ENCODE peak calls at places on chromosomes 3 and 15, in six cellular contexts. One of them, this sample, is unnamed.

GRCh38 chr15:98076021-98076816 is 115.7 kb downstream of the ARRDC4 start:
- DNase-seq in fibroblast of mammary gland: peak; percentile 30
- DNase-seq in IMR-90: no peak
- DNase-seq in fibroblast of lung: peak; percentile 1
- DNase-seq in cardiac muscle cell: no peak
- DNase-seq in kidney: peak; percentile 77
- DNase-seq in this sample: no peak

GRCh38 chr3:72426618-72427397 is 421.4 kb downstream of the SHQ1 start:
- DNase-seq in fibroblast of lung: no peak
- DNase-seq in cardiac muscle cell: peak; percentile 11
- DNase-seq in IMR-90: no peak
- DNase-seq in kidney: no peak
- DNase-seq in fibroblast of mammary gland: no peak
- DNase-seq in this sample: no peak

GRCh38 chr3:16177962-16178627 is 3.6 kb downstream of the GALNT15 start:
- DNase-seq in cardiac muscle cell: peak; percentile 93
- DNase-seq in fibroblast of mammary gland: peak; percentile 92
- DNase-seq in IMR-90: peak; percentile 86
- DNase-seq in kidney: peak; percentile 91
- DNase-seq in fibroblast of lung: peak; percentile 87
- DNase-seq in this sample: peak; percentile 39

GRCh38 chr3:64341355-64341754 is 116.1 kb upstream of the PRICKLE2 start:
- DNase-seq in fibroblast of mammary gland: peak; percentile 82
- DNase-seq in cardiac muscle cell: no peak
- DNase-seq in IMR-90: peak; percentile 56
- DNase-seq in fibroblast of lung: no peak
- DNase-seq in kidney: no peak
- DNase-seq in this sample: no peak

GRCh38 chr3:72334681-72335457 is 513.4 kb downstream of the SHQ1 start:
- DNase-seq in fibroblast of lung: no peak
- DNase-seq in cardiac muscle cell: no peak
- DNase-seq in kidney: no peak
- DNase-seq in IMR-90: no peak
- DNase-seq in fibroblast of mammary gland: no peak
- DNase-seq in this sample: no peak

GRCh38 chr3:114079761-114080160 is 23.2 kb downstream of the QTRT2 start:
- DNase-seq in fibroblast of lung: peak; percentile 6
- DNase-seq in fibroblast of mammary gland: peak; percentile 6
- DNase-seq in cardiac muscle cell: peak; percentile 46
- DNase-seq in kidney: no peak
- DNase-seq in IMR-90: peak; percentile 72
- DNase-seq in this sample: no peak

GRCh38 chr15:72365844-72366243 is 10.0 kb downstream of the HEXA start:
- DNase-seq in cardiac muscle cell: no peak
- DNase-seq in IMR-90: no peak
- DNase-seq in kidney: no peak
- DNase-seq in fibroblast of lung: no peak
- DNase-seq in fibroblast of mammary gland: no peak
- DNase-seq in this sample: no peak

GRCh38 chr3:35597490-35597889 is 41.8 kb upstream of the ARPP21 start:
- DNase-seq in kidney: no peak
- DNase-seq in cardiac muscle cell: no peak
- DNase-seq in fibroblast of mammary gland: no peak
- DNase-seq in IMR-90: no peak
- DNase-seq in fibroblast of lung: no peak
- DNase-seq in this sample: no peak

GRCh38 chr3:176967525-176967924 is 229.8 kb downstream of the TBL1XR1 start:
- DNase-seq in cardiac muscle cell: no peak
- DNase-seq in IMR-90: peak; percentile 22
- DNase-seq in fibroblast of mammary gland: no peak
- DNase-seq in fibroblast of lung: no peak
- DNase-seq in kidney: no peak
- DNase-seq in this sample: no peak

GRCh38 chr3:46145147-46145546 is 63.0 kb downstream of the CCR1 start:
- DNase-seq in kidney: no peak
- DNase-seq in cardiac muscle cell: no peak
- DNase-seq in fibroblast of mammary gland: no peak
- DNase-seq in fibroblast of lung: no peak
- DNase-seq in IMR-90: no peak
- DNase-seq in this sample: no peak

GRCh38 chr15:95300958-95301357 is 1029.5 kb upstream of the NR2F2 start:
- DNase-seq in kidney: no peak
- DNase-seq in IMR-90: peak; percentile 64
- DNase-seq in fibroblast of lung: no peak
- DNase-seq in fibroblast of mammary gland: peak; percentile 54
- DNase-seq in cardiac muscle cell: peak; percentile 79
- DNase-seq in this sample: no peak

GRCh38 chr3:181006541-181006940 is 17.0 kb upstream of the DNAJC19 start:
- DNase-seq in IMR-90: peak; percentile 4
- DNase-seq in fibroblast of lung: no peak
- DNase-seq in cardiac muscle cell: no peak
- DNase-seq in fibroblast of mammary gland: no peak
- DNase-seq in kidney: no peak
- DNase-seq in this sample: no peak
- TF ChIP-seq CTCF in IMR-90: no peak
- TF ChIP-seq CTCF in fibroblast of lung: no peak
- TF ChIP-seq CTCF in cardiac muscle cell: no peak
- TF ChIP-seq CTCF in fibroblast of mammary gland: no peak
- TF ChIP-seq CTCF in kidney: no peak
- TF ChIP-seq CTCF in this sample: no peak

DNA sequence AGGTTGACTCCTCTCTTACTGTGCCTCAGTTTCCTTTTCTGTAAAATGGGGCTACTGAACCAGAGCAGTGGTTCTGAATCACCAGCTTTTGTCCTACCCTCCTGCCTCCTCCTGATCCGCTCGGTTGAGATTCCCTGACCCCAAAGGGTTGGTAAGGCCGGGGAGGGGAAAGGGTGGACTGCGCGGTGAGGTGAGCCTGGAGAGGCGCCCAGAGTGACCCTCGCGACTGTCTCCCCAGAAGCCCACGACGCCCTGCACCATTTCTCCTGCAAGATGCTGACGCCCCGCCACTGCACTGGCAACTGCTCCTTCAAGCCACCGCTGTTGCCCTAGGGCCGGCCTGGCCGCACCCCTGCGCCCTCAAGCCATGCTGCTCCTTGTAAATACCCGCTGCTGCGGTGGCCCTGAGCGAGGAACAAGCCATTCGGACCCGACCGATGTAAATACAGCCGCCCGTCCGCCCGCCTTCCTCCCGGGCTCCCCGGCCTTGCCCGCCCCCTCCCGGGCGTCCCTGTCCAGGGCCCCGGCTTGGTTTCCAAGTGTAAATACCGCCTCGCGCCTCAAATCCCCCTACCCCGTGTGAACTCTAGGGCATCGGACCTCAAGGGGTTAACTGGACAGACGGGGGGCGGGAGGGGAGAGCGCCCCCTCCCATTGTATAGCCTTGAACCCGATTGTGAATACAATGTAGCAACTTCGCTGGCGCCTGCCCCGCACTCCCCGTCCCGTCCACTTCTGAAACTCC is 6.2 kb downstream of the RNU6-1 start:
- DNase-seq in cardiac muscle cell: peak; percentile 47
- DNase-seq in IMR-90: no peak
- DNase-seq in fibroblast of lung: no peak
- DNase-seq in kidney: peak; percentile 79
- DNase-seq in fibroblast of mammary gland: no peak
- DNase-seq in this sample: peak; percentile 41
- TF ChIP-seq CTCF in cardiac muscle cell: peak; percentile 49
- TF ChIP-seq CTCF in IMR-90: peak; percentile 55
- TF ChIP-seq CTCF in fibroblast of lung: peak; percentile 39
- TF ChIP-seq CTCF in kidney: peak; percentile 4
- TF ChIP-seq CTCF in fibroblast of mammary gland: peak; percentile 39
- TF ChIP-seq CTCF in this sample: no peak

GRCh38 chr3:159818399-159818798 is 170.2 kb upstream of the IL12A start:
- DNase-seq in fibroblast of lung: no peak
- DNase-seq in kidney: no peak
- DNase-seq in IMR-90: no peak
- DNase-seq in fibroblast of mammary gland: no peak
- DNase-seq in cardiac muscle cell: no peak
- DNase-seq in this sample: no peak
- TF ChIP-seq CTCF in fibroblast of lung: no peak
- TF ChIP-seq CTCF in kidney: no peak
- TF ChIP-seq CTCF in IMR-90: peak; percentile 18
- TF ChIP-seq CTCF in fibroblast of mammary gland: no peak
- TF ChIP-seq CTCF in cardiac muscle cell: no peak
- TF ChIP-seq CTCF in this sample: no peak

GRCh38 chr15:37038716-37039106 is 61.6 kb downstream of the MEIS2 start:
- DNase-seq in IMR-90: no peak
- DNase-seq in cardiac muscle cell: no peak
- DNase-seq in fibroblast of mammary gland: no peak
- DNase-seq in fibroblast of lung: no peak
- DNase-seq in kidney: no peak
- DNase-seq in this sample: no peak
- TF ChIP-seq CTCF in IMR-90: no peak
- TF ChIP-seq CTCF in cardiac muscle cell: no peak
- TF ChIP-seq CTCF in fibroblast of mammary gland: no peak
- TF ChIP-seq CTCF in fibroblast of lung: no peak
- TF ChIP-seq CTCF in kidney: no peak
- TF ChIP-seq CTCF in this sample: no peak

GRCh38 chr3:57555738-57556458 is at the start of gene PDE12:
- DNase-seq in fibroblast of lung: peak; percentile 96
- DNase-seq in kidney: peak; percentile 95
- DNase-seq in IMR-90: peak; percentile 91
- DNase-seq in fibroblast of mammary gland: peak; percentile 91
- DNase-seq in cardiac muscle cell: peak; percentile 92
- DNase-seq in this sample: peak; percentile 77
- TF ChIP-seq CTCF in fibroblast of lung: no peak
- TF ChIP-seq CTCF in kidney: no peak
- TF ChIP-seq CTCF in IMR-90: no peak
- TF ChIP-seq CTCF in fibroblast of mammary gland: no peak
- TF ChIP-seq CTCF in cardiac muscle cell: no peak
- TF ChIP-seq CTCF in this sample: no peak

DNA sequence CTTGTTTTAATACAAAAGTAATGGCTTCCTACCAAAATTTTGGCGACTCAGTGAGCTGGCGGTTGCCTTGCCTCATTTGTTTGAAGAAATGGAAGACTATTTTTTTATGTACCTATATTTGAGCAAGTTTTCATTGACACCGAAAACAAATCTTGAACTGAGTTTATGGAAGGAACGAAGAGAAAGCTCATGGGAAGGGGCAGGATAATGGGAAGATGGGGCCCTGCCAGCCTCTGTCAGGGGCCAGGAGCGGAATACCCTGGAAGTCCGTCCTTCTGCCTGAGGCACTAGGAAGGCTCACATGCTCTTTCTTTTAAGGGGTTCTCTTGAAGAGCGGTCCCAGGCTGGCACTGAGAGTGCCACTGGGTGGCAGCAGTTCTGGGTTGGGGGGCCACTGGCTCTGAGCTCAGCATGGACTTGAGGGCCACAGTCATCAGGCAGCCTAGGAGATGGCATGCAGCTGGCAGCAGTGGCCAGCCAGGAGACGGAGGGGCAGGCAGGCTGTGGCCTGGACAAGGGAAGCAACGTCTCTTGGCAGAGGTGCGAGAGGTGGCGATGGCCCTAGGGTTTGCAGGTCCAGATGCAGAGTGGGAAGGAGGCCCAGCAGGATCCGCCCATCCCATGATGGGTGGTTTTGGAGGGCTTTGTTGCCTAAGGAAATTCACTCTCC is 41.6 kb downstream of the ISG20 start:
- DNase-seq in IMR-90: no peak
- DNase-seq in fibroblast of mammary gland: no peak
- DNase-seq in cardiac muscle cell: no peak
- DNase-seq in kidney: no peak
- DNase-seq in fibroblast of lung: no peak
- DNase-seq in this sample: no peak
- TF ChIP-seq CTCF in IMR-90: no peak
- TF ChIP-seq CTCF in fibroblast of mammary gland: no peak
- TF ChIP-seq CTCF in cardiac muscle cell: no peak
- TF ChIP-seq CTCF in kidney: no peak
- TF ChIP-seq CTCF in fibroblast of lung: no peak
- TF ChIP-seq CTCF in this sample: no peak

GRCh38 chr3:112972158-112972557 is 2.7 kb downstream of the CD200R1 start:
- DNase-seq in IMR-90: no peak
- DNase-seq in fibroblast of lung: no peak
- DNase-seq in cardiac muscle cell: no peak
- DNase-seq in fibroblast of mammary gland: no peak
- DNase-seq in kidney: no peak
- DNase-seq in this sample: no peak
- TF ChIP-seq CTCF in IMR-90: no peak
- TF ChIP-seq CTCF in fibroblast of lung: no peak
- TF ChIP-seq CTCF in cardiac muscle cell: no peak
- TF ChIP-seq CTCF in fibroblast of mammary gland: no peak
- TF ChIP-seq CTCF in kidney: no peak
- TF ChIP-seq CTCF in this sample: no peak